ENCODE peak calls at places on chromosomes 1 and 21, in five cellular contexts. X, H, R, I and C are unnamed samples. For H3K27me3, the result is how much of the 10 kb centered on the place peaks cover.

GRCh38 chr1:51285055-51285454 is 45.3 kb downstream of the TTC39A start:
- DNase-seq in X (no peak), H (no peak), R (peak), I (no peak), C (peak)

GRCh38 chr1:48677306-48678287 is 99.1 kb downstream of the BEND5 start:
- DNase-seq in X (peak), H (no peak), R (no peak), I (peak), C (peak)

GRCh38 chr1:205967555-205968335 is 24.5 kb upstream of the SLC26A9 start:
- DNase-seq in X (peak), H (no peak), R (no peak), I (no peak), C (no peak)

GRCh38 chr1:222171005-222171404 is 376.9 kb downstream of the HHIPL2 start:
- DNase-seq in X (peak), H (no peak), R (peak), I (no peak), C (no peak)

GRCh38 chr1:13699936-13700520 is at the start of gene PRDM2:
- DNase-seq in X (peak), H (no peak), R (no peak), I (peak), C (peak)

GRCh38 chr21:37503848-37504467 is 137.4 kb downstream of the DYRK1A start:
- DNase-seq in X (peak), H (peak), R (no peak), I (no peak), C (no peak)

GRCh38 chr1:154479764-154480421 is 22.1 kb upstream of the TDRD10 start:
- DNase-seq in X (peak), H (peak), R (peak), I (peak), C (no peak)

GRCh38 chr1:226606311-226607267 is 58.0 kb downstream of the STUM start:
- DNase-seq in X (peak), H (no peak), R (no peak), I (no peak), C (no peak)

GRCh38 chr1:184919892-184920291 is 54.4 kb downstream of the NIBAN1 start:
- DNase-seq in X (no peak), H (no peak), R (no peak), I (no peak), C (no peak)

GRCh38 chr1:185426761-185427698 is 110.0 kb upstream of the IVNS1ABP start:
- DNase-seq in X (peak), H (no peak), R (no peak), I (peak), C (no peak)

GRCh38 chr1:167820684-167821355 is 93.1 kb downstream of the ADCY10 start:
- DNase-seq in X (no peak), H (no peak), R (no peak), I (no peak), C (no peak)

GRCh38 chr21:18191139-18191538 is 53.5 kb upstream of the CHODL start:
- DNase-seq in X (no peak), H (no peak), R (no peak), I (no peak), C (no peak)

GRCh38 chr1:35499652-35500176 is 57.5 kb downstream of the KIAA0319L start:
- DNase-seq in X (no peak), H (no peak), R (no peak), I (no peak), C (no peak)

GRCh38 chr1:212285685-212286436 is 651 bp downstream of the PPP2R5A start:
- DNase-seq in X (peak), H (no peak), R (no peak), I (peak), C (peak)

GRCh38 chr1:234553241-234554156 is 56.5 kb downstream of the IRF2BP2 start:
- DNase-seq in X (peak), H (no peak), R (no peak), I (no peak), C (no peak)

GRCh38 chr1:933603-933940 is 9.8 kb downstream of the SAMD11 start:
- DNase-seq in X (no peak), H (no peak), R (no peak), I (no peak), C (no peak)
- H3K27me3 ChIP-seq in X (under half), H (under half), R (under half), I (half or more), C (under half)

GRCh38 chr1:203217139-203217621 is 12.3 kb downstream of the CHIT1 start:
- DNase-seq in X (no peak), H (no peak), R (no peak), I (no peak), C (no peak)
- H3K4me3 ChIP-seq in X (no peak), H (no peak), R (no peak), I (no peak), C (no peak)

DNA sequence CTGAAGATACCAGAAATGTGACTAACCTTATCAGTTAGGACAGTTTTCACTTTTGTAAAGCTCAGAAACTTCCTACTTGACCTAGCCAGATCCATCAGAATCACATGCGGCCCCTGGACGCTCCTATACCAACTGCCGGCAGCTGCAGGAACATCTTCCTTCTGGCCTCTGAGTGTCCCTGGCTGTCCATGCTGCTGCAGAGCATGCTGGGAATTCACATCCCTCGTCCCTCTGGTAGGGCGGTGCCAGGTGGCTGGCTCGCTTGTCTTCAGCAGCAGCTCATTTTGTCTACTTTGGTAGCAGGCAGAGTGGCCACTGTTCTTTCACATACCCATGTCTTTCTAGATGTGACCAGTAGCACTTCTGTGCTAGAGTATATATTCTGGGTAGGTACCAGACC is 34.4 kb downstream of the HHAT start:
- DNase-seq in X (no peak), H (no peak), R (no peak), I (no peak), C (no peak)
- H3K27me3 ChIP-seq in X (under half), H (under half), R (under half), I (under half), C (under half)

GRCh38 chr1:43979261-43979527 is 184 bp downstream of the B4GALT2 start:
- DNase-seq in X (no peak), H (no peak), R (no peak), I (no peak), C (no peak)

GRCh38 chr1:43981636-43982035 is 2.6 kb downstream of the B4GALT2 start:
- DNase-seq in X (no peak), H (no peak), R (no peak), I (no peak), C (no peak)

GRCh38 chr1:43981135-43981491 is 2.1 kb downstream of the B4GALT2 start:
- DNase-seq in X (no peak), H (no peak), R (no peak), I (no peak), C (no peak)

GRCh38 chr1:43979528-43980254 is 681 bp downstream of the B4GALT2 start:
- DNase-seq in X (peak), H (no peak), R (no peak), I (no peak), C (peak)

GRCh38 chr1:43980255-43981134 is 1.5 kb downstream of the B4GALT2 start:
- DNase-seq in X (peak), H (no peak), R (no peak), I (no peak), C (no peak)
- H3K4me3 ChIP-seq in X (peak), H (peak), R (peak), I (peak), C (peak)

GRCh38 chr1:71087713-71088112 is 6.9 kb upstream of the ZRANB2 start:
- DNase-seq in X (no peak), H (no peak), R (no peak), I (no peak), C (no peak)

GRCh38 chr1:71089536-71090270 is 8.9 kb upstream of the ZRANB2 start:
- DNase-seq in X (peak), H (peak), R (no peak), I (no peak), C (no peak)

GRCh38 chr1:71088645-71089287 is 7.9 kb upstream of the ZRANB2 start:
- DNase-seq in X (no peak), H (no peak), R (no peak), I (no peak), C (no peak)

GRCh38 chr1:71086331-71086730 is 5.5 kb upstream of the ZRANB2 start:
- DNase-seq in X (peak), H (peak), R (no peak), I (no peak), C (no peak)

GRCh38 chr1:71087060-71087459 is 6.2 kb upstream of the ZRANB2 start:
- DNase-seq in X (no peak), H (no peak), R (no peak), I (no peak), C (no peak)
- H3K27me3 ChIP-seq in X (under half), H (under half), R (under half), I (under half), C (under half)

GRCh38 chr1:200302893-200303250 is 107.0 kb downstream of the ZNF281 start:
- DNase-seq in X (peak), H (no peak), R (no peak), I (no peak), C (no peak)

GRCh38 chr1:200299571-200299970 is 110.3 kb downstream of the ZNF281 start:
- DNase-seq in X (no peak), H (no peak), R (no peak), I (no peak), C (no peak)

GRCh38 chr1:200302192-200302892 is 107.5 kb downstream of the ZNF281 start:
- DNase-seq in X (peak), H (no peak), R (no peak), I (no peak), C (peak)

GRCh38 chr1:200298242-200298641 is 111.6 kb downstream of the ZNF281 start:
- DNase-seq in X (no peak), H (no peak), R (no peak), I (no peak), C (no peak)

DNA sequence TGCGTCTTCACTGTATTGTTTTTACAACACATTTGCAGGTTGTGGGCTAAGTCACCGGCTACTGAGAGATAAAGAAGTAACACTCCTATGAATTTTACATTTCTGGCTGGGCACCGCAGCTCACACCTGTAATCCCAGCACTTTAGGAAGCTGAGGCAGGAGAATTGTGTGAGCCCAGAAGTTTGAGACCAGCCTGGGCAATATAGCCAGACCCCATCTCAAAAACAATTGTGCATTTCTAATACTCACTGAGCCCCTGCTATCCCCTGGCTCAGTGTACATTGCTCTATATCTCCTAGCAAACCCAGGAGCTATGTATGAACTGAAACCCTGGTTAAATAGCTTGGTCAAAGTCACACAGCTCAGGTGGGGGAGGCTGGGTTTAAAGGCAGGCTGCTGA is 108.7 kb downstream of the ZNF281 start:
- DNase-seq in X (no peak), H (no peak), R (no peak), I (no peak), C (no peak)
- H3K4me3 ChIP-seq in X (no peak), H (no peak), R (no peak), I (no peak), C (no peak)

GRCh38 chr1:109728870-109729269 is 12.0 kb downstream of the GSTM3 start:
- DNase-seq in X (no peak), H (no peak), R (no peak), I (no peak), C (no peak)

GRCh38 chr1:109724933-109725332 is 12.9 kb downstream of the GSTM5 start:
- DNase-seq in X (no peak), H (no peak), R (no peak), I (no peak), C (no peak)

GRCh38 chr1:109725510-109725909 is 13.5 kb downstream of the GSTM5 start:
- DNase-seq in X (no peak), H (no peak), R (no peak), I (no peak), C (no peak)

GRCh38 chr1:109726007-109726406 is 14.0 kb downstream of the GSTM5 start:
- DNase-seq in X (no peak), H (no peak), R (no peak), I (no peak), C (no peak)

DNA sequence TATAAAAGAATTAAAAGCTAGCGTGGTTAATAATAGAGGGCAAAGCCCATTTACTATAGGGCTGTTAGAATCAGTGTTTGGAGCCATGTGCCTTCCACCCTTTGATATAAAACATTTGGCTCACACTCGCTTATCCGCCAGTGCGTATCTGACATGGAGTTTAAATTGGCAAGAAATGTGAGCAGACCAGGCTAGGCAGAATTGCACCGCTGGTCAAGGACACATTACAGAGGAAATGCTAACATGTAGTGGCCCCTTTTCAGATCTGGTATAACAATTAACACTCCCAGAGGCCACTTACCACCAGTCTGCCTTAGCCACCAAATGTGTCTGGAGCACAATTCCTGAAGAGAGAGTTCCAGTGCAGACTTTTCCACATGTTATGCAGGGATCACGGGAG is 14.1 kb downstream of the GSTM3 start:
- DNase-seq in X (no peak), H (no peak), R (no peak), I (no peak), C (no peak)
- H3K27me3 ChIP-seq in X (under half), H (under half), R (under half), I (under half), C (under half)